ENCODE peak calls at places on chromosomes 7 and 10, in seven cellular contexts. One of them, this sample, is unnamed.

GRCh38 chr10:112261281-112261822 is 21.8 kb upstream of the TECTB start:
- DNase-seq in aorta: no peak
- DNase-seq in AG10803: peak
- DNase-seq in smooth muscle cell of the brain vasculature: no peak
- DNase-seq in cardiac muscle cell: peak
- DNase-seq in stimulated activated CD4-positive, alpha-beta T cell treated with anti-CD3 and anti-CD28 coated beads, Interleukin-12 subunit alpha, Interleukin-12 subunit beta, amount 100 ng/mL, for 24 hours: no peak
- DNase-seq in AML-193: no peak
- DNase-seq in this sample: peak

GRCh38 chr10:89783406-89783805 is 82.0 kb downstream of the KIF20B start:
- DNase-seq in aorta: no peak
- DNase-seq in AG10803: peak
- DNase-seq in smooth muscle cell of the brain vasculature: no peak
- DNase-seq in cardiac muscle cell: peak
- DNase-seq in stimulated activated CD4-positive, alpha-beta T cell treated with anti-CD3 and anti-CD28 coated beads, Interleukin-12 subunit alpha, Interleukin-12 subunit beta, amount 100 ng/mL, for 24 hours: no peak
- DNase-seq in AML-193: no peak
- DNase-seq in this sample: no peak

GRCh38 chr10:129839285-129840195 is 124.5 kb downstream of the EBF3 start:
- DNase-seq in aorta: no peak
- DNase-seq in AG10803: no peak
- DNase-seq in smooth muscle cell of the brain vasculature: no peak
- DNase-seq in cardiac muscle cell: no peak
- DNase-seq in stimulated activated CD4-positive, alpha-beta T cell treated with anti-CD3 and anti-CD28 coated beads, Interleukin-12 subunit alpha, Interleukin-12 subunit beta, amount 100 ng/mL, for 24 hours: no peak
- DNase-seq in AML-193: no peak
- DNase-seq in this sample: no peak

GRCh38 chr10:99519690-99520039 is 13.1 kb upstream of the NKX2-3 start:
- DNase-seq in aorta: no peak
- DNase-seq in AG10803: no peak
- DNase-seq in smooth muscle cell of the brain vasculature: no peak
- DNase-seq in cardiac muscle cell: no peak
- DNase-seq in stimulated activated CD4-positive, alpha-beta T cell treated with anti-CD3 and anti-CD28 coated beads, Interleukin-12 subunit alpha, Interleukin-12 subunit beta, amount 100 ng/mL, for 24 hours: no peak
- DNase-seq in AML-193: no peak
- DNase-seq in this sample: no peak

GRCh38 chr10:43049081-43049551 is 27.8 kb upstream of the RET start:
- DNase-seq in aorta: peak
- DNase-seq in AG10803: no peak
- DNase-seq in smooth muscle cell of the brain vasculature: no peak
- DNase-seq in cardiac muscle cell: no peak
- DNase-seq in stimulated activated CD4-positive, alpha-beta T cell treated with anti-CD3 and anti-CD28 coated beads, Interleukin-12 subunit alpha, Interleukin-12 subunit beta, amount 100 ng/mL, for 24 hours: no peak
- DNase-seq in AML-193: no peak
- DNase-seq in this sample: no peak

GRCh38 chr7:17939670-17940301 is 508 bp downstream of the SNX13 start:
- DNase-seq in aorta: peak
- DNase-seq in AG10803: peak
- DNase-seq in smooth muscle cell of the brain vasculature: peak
- DNase-seq in cardiac muscle cell: peak
- DNase-seq in stimulated activated CD4-positive, alpha-beta T cell treated with anti-CD3 and anti-CD28 coated beads, Interleukin-12 subunit alpha, Interleukin-12 subunit beta, amount 100 ng/mL, for 24 hours: peak
- DNase-seq in AML-193: no peak
- DNase-seq in this sample: peak

GRCh38 chr10:88417337-88417736 is 165.8 kb downstream of the RNLS start:
- DNase-seq in aorta: no peak
- DNase-seq in AG10803: no peak
- DNase-seq in smooth muscle cell of the brain vasculature: no peak
- DNase-seq in cardiac muscle cell: peak
- DNase-seq in stimulated activated CD4-positive, alpha-beta T cell treated with anti-CD3 and anti-CD28 coated beads, Interleukin-12 subunit alpha, Interleukin-12 subunit beta, amount 100 ng/mL, for 24 hours: no peak
- DNase-seq in AML-193: no peak
- DNase-seq in this sample: no peak

GRCh38 chr7:83161851-83162401 is 758 bp downstream of the PCLO start:
- DNase-seq in aorta: no peak
- DNase-seq in AG10803: no peak
- DNase-seq in smooth muscle cell of the brain vasculature: no peak
- DNase-seq in cardiac muscle cell: no peak
- DNase-seq in stimulated activated CD4-positive, alpha-beta T cell treated with anti-CD3 and anti-CD28 coated beads, Interleukin-12 subunit alpha, Interleukin-12 subunit beta, amount 100 ng/mL, for 24 hours: no peak
- DNase-seq in AML-193: no peak
- DNase-seq in this sample: peak